ENCODE peak calls at places on chromosomes 12 and 14, in nine cellular contexts. A is A673, H is stomach, C is esophagus squamous epithelium, S is heart right ventricle, M is upper lobe of left lung, P is endodermal cell, L is ascending aorta, K is uterus. W is an unnamed sample.
A peak's percentile ranks its signal among the peaks of the same experiment; 100 is the strongest.

GRCh38 chr12:93533310-93533709 is 39.2 kb upstream of the SOCS2 start:
- DNase-seq in A (no peak), H (no peak), C (no peak), S (no peak), M (peak; percentile 68), P (peak; percentile 22), L (no peak), K (no peak), W (no peak)

GRCh38 chr14:72665259-72665658 is 228.6 kb downstream of the DPF3 start:
- DNase-seq in A (no peak), H (no peak), C (no peak), S (no peak), M (no peak), P (no peak), L (no peak), K (no peak), W (peak; percentile 99)

GRCh38 chr12:94676011-94676709 is 25.8 kb upstream of the TMCC3 start:
- DNase-seq in A (no peak), H (peak; percentile 52), C (no peak), S (peak; percentile 9), M (peak; percentile 71), P (peak; percentile 31), L (peak; percentile 28), K (peak; percentile 34), W (no peak)

GRCh38 chr12:56081393-56082347 is 1.7 kb downstream of the ERBB3 start:
- DNase-seq in A (no peak), H (peak; percentile 82), C (no peak), S (no peak), M (peak; percentile 63), P (no peak), L (no peak), K (no peak), W (no peak)

GRCh38 chr12:71183018-71183417 is 25.2 kb upstream of the TSPAN8 start:
- DNase-seq in A (no peak), H (no peak), C (no peak), S (no peak), M (no peak), P (no peak), L (no peak), K (no peak), W (peak; percentile 68)

GRCh38 chr12:105319691-105320209 is 10.7 kb upstream of the C12orf75 start:
- DNase-seq in A (no peak), H (no peak), C (no peak), S (no peak), M (no peak), P (peak; percentile 71), L (no peak), K (no peak), W (no peak)

GRCh38 chr14:55071870-55072640 is 20.6 kb downstream of the MAPK1IP1L start:
- DNase-seq in A (no peak), H (no peak), C (no peak), S (peak; percentile 56), M (no peak), P (no peak), L (no peak), K (no peak), W (peak; percentile 92)

GRCh38 chr12:101697930-101698781 is 716 bp downstream of the CHPT1 start:
- DNase-seq in A (no peak), H (peak; percentile 64), C (no peak), S (peak; percentile 34), M (peak; percentile 67), P (peak; percentile 77), L (no peak), K (peak; percentile 46), W (peak; percentile 34)

DNA sequence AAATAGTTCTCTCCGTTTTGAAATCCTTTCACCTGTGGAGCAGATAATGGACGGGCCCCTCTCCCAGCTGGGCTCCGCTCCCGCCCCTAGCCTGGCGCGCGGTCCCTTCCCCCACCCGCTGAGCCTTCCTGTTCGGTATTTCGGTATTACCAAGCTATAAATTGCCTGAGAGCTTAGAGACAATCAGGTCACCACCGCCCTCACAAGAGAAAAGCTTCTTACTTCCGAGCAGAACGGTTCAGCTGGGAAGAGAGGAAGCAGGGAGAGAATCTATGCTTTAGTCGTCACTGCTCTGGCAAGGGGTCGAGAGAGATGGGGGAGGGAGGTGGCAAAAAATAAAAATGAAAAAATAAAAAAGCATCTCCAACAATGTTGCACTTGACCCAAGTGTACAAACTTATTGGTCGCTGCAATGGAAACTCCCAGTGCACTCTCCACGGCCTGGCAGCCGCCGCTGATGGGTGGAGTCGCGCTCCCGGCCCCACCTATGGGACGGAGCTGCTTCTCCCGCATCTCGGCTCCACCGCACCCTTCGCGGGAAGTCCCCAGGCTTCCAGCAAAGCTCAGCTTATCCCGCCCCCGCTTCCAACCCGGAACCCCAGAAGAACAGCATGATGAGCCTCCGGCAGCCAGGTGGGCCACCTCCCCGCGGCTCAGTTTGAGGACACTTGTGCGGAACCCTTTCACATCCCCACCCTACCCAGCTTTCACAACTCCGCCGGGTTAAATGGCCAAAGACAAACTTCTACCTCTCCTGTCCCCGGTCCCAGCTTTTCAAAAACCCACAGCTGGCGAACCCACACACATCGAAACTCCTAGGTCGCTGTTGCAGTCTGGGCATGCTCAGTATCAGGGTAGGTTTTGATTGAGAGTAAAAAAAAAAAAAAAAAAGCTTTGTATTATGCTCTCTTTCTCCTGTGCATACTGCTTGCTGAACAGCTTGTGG is 819 bp upstream of the SYT1 start:
- DNase-seq in A (peak; percentile 83), H (no peak), C (no peak), S (no peak), M (peak; percentile 43), P (peak; percentile 96), L (no peak), K (peak; percentile 60), W (peak; percentile 46)
- H3K4me3 ChIP-seq in A (peak overlapping the region; percentile 75), H (peak overlapping the region; percentile 48), C (peak overlapping the region; percentile 37), S (peak overlapping the region; percentile 46), M (no peak overlapping the region), P (peak overlapping the region; percentile 84), L (peak overlapping the region; percentile 61), K (peak overlapping the region; percentile 70), W (peak overlapping the region; percentile 73)

DNA sequence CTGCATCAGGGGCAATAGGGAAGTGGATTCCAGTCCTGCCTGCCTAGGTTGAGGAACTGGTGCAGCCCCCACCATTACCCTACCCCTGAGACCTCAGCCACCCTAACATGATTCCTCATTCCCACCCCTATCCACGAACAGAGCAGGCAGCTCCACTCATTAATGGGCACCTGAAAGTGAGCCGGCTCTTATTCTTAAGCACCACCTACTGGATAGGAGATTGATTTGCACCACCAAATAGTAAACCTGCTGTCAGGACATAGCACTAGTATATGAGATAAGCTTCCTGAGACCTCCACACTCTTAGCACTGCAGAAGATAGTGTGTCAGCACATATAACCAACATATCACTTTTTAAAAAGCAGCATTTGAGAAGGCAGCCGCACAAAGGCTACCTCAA is 573.2 kb downstream of the SOX5 start:
- DNase-seq in A (no peak), H (no peak), C (no peak), S (no peak), M (no peak), P (peak; percentile 60), L (no peak), K (no peak), W (no peak)
- TF ChIP-seq CTCF in A (peak; percentile 48), H (no peak), C (no peak), S (no peak), M (no peak), P (peak; percentile 75), L (no peak), K (no peak), W (no peak)

DNA sequence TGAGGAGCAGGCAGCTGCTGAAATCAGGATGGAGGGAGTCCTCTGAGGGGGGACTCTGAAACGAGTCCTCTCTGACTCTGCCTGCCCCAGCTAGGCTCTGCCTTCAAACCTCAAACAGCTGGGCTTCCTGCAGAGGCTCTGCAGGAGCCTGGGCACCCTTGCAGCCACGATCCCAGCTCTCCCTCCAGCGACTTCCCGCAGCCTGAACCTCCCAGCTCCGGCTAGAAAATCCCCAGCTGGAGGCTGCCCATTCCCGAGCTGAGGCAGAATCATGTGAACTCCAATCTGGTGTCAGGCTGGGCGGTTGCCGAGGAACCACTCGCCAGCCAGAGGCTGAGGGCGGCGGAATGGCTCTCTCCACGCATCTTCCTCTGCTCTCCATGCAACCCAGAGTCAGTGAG is at the start of gene GPR68:
- DNase-seq in A (no peak), H (peak; percentile 57), C (no peak), S (peak; percentile 43), M (no peak), P (peak; percentile 82), L (no peak), K (no peak), W (peak; percentile 66)
- H3K4me3 ChIP-seq in A (no peak within 1 kb of the TSS), H (peak within 1 kb of the TSS; percentile 38), C (peak within 1 kb of the TSS; percentile 32), S (peak within 1 kb of the TSS; percentile 28), M (no peak within 1 kb of the TSS), P (no peak within 1 kb of the TSS), L (peak within 1 kb of the TSS; percentile 9), K (no peak within 1 kb of the TSS), W (peak within 1 kb of the TSS; percentile 6)

GRCh38 chr12:6376079-6376941 is 947 bp upstream of the SCNN1A start:
- DNase-seq in A (no peak), H (peak; percentile 92), C (no peak), S (no peak), M (peak; percentile 95), P (peak; percentile 94), L (no peak), K (peak; percentile 76), W (peak; percentile 79)
- TF ChIP-seq CTCF in A (peak; percentile 20), H (no peak), C (peak; percentile 8), S (peak; percentile 34), M (peak; percentile 29), P (peak; percentile 84), L (peak; percentile 19), K (peak; percentile 51), W (peak; percentile 45)

GRCh38 chr12:54027442-54027786 is 826 bp upstream of the HOXC6 start:
- DNase-seq in A (no peak), H (no peak), C (no peak), S (no peak), M (no peak), P (no peak), L (no peak), K (no peak), W (no peak)
- H3K4me3 ChIP-seq in A (no peak overlapping the region), H (no peak overlapping the region), C (no peak overlapping the region), S (no peak overlapping the region), M (no peak overlapping the region), P (no peak overlapping the region), L (no peak overlapping the region), K (no peak overlapping the region), W (no peak overlapping the region)

GRCh38 chr12:48988030-48988649 is 10.0 kb downstream of the WNT1 start:
- DNase-seq in A (peak; percentile 60), H (peak; percentile 74), C (no peak), S (no peak), M (peak; percentile 65), P (peak; percentile 99), L (no peak), K (no peak), W (peak; percentile 45)

GRCh38 chr12:48995061-48995879 is 3.9 kb downstream of the DDN start:
- DNase-seq in A (peak; percentile 88), H (peak; percentile 86), C (no peak), S (peak; percentile 80), M (peak; percentile 87), P (peak; percentile 99), L (no peak), K (peak; percentile 61), W (peak; percentile 73)

GRCh38 chr12:48994224-48995060 is 4.7 kb downstream of the DDN start:
- DNase-seq in A (no peak), H (no peak), C (no peak), S (no peak), M (no peak), P (peak; percentile 63), L (no peak), K (no peak), W (no peak)

GRCh38 chr12:48993787-48994186 is 5.4 kb downstream of the DDN start:
- DNase-seq in A (no peak), H (no peak), C (no peak), S (no peak), M (no peak), P (no peak), L (no peak), K (no peak), W (no peak)

GRCh38 chr12:48991247-48992050 is 7.7 kb downstream of the DDN start:
- DNase-seq in A (no peak), H (no peak), C (no peak), S (no peak), M (no peak), P (no peak), L (no peak), K (no peak), W (no peak)
- TF ChIP-seq CTCF in A (no peak), H (no peak), C (no peak), S (no peak), M (no peak), P (no peak), L (no peak), K (no peak), W (no peak)

W was measured in fibroblast of mammary gland.